ENCODE peak calls at places on chromosomes 6 and 20, in five cellular contexts. Y is HTR-8/SVneo, K is right lobe of liver, P is fibroblast of pulmonary artery, T is NCI-H1092 treated with DMSO at 0.1 percent for 48 hours. M is an unnamed sample.
A peak's percentile ranks its signal among the peaks of the same experiment; 100 is the strongest.

GRCh38 chr20:11432407-11432806 is 485.3 kb upstream of the BTBD3 start:
- DNase-seq in K (no peak), P (peak; percentile 81), T (no peak), Y (peak; percentile 11), M (no peak)

GRCh38 chr6:130466052-130466743 is 100.4 kb downstream of the TMEM200A start:
- DNase-seq in T (no peak), K (no peak), Y (no peak), P (no peak), M (no peak)

GRCh38 chr20:59598625-59599310 is 5.6 kb upstream of the PHACTR3 start:
- DNase-seq in T (peak; percentile 14), P (peak; percentile 9), Y (peak; percentile 84), K (no peak), M (peak; percentile 77)

GRCh38 chr6:154891901-154892300 is 103.2 kb upstream of the TIAM2 start:
- DNase-seq in T (no peak), P (no peak), K (peak; percentile 50), Y (no peak), M (no peak)

GRCh38 chr6:138410048-138410735 is 6.2 kb downstream of the HEBP2 start:
- DNase-seq in T (no peak), P (peak; percentile 84), Y (no peak), K (peak; percentile 77), M (no peak)

GRCh38 chr6:28443112-28443773 is at the start of gene ZSCAN23:
- DNase-seq in Y (peak; percentile 89), K (no peak), P (peak; percentile 94), T (peak; percentile 81), M (peak; percentile 4)

GRCh38 chr6:157460182-157460999 is 79.4 kb downstream of the ZDHHC14 start:
- DNase-seq in K (no peak), P (peak; percentile 10), Y (no peak), T (no peak), M (no peak)

GRCh38 chr6:46437671-46438221 is 53.5 kb downstream of the RCAN2 start:
- DNase-seq in Y (no peak), K (no peak), T (no peak), P (no peak), M (peak; percentile 17)

GRCh38 chr6:16756660-16757270 is 4.5 kb downstream of the ATXN1 start:
- DNase-seq in K (no peak), Y (no peak), P (no peak), T (no peak), M (no peak)

GRCh38 chr6:24340998-24341934 is 16.6 kb downstream of the DCDC2 start:
- DNase-seq in K (no peak), T (no peak), Y (no peak), P (no peak), M (no peak)

GRCh38 chr6:15594512-15595241 is 68.2 kb downstream of the DTNBP1 start:
- DNase-seq in K (no peak), T (no peak), Y (no peak), P (no peak), M (no peak)

GRCh38 chr20:59808729-59809381 is 124.6 kb downstream of the SYCP2 start:
- DNase-seq in T (no peak), P (no peak), K (no peak), Y (no peak), M (no peak)

M was measured in SW480.